ENCODE peak calls at places on chromosomes 16 and 17, in five cellular contexts. Z is HAP-1; X is activated T-helper 1 cell treated with anti-CD3 and anti-CD28 coated beads, Interleukin-12 subunit alpha, Interleukin-12 subunit beta, Interleukin-2, Interleukin-4 antibody, amounts not matched to agents 30 ng/mL and 10 ng/mL and 1 ng/mL, durations not matched to agents 14 hours and 24 hours and 36 hours; V is stimulated activated CD4-positive, alpha-beta T cell treated with anti-CD3 and anti-CD28 coated beads, Interleukin-15, amount 100 ng/mL, for 48 hours; L is kidney tubule cell. D is an unnamed sample.

GRCh38 chr16:14168146-14168545 is 97.0 kb downstream of the MRTFB start:
- DNase-seq in X (no peak), V (no peak), Z (no peak), L (no peak), D (no peak)

GRCh38 chr16:23215435-23215834 is 32.9 kb downstream of the SCNN1G start:
- DNase-seq in X (no peak), Z (no peak), L (no peak), V (no peak), D (no peak)

GRCh38 chr17:67035131-67036083 is 8.9 kb upstream of the CACNG1 start:
- DNase-seq in Z (no peak), V (no peak), L (no peak), X (no peak), D (no peak)

GRCh38 chr17:27293359-27293897 is 486 bp upstream of the WSB1 start:
- DNase-seq in X (peak), L (no peak), Z (no peak), V (no peak), D (no peak)

GRCh38 chr17:9370464-9370863 is 205.2 kb downstream of the STX8 start:
- DNase-seq in Z (peak), L (peak), X (no peak), V (no peak), D (no peak)

GRCh38 chr16:2979669-2980226 is 498 bp downstream of the PKMYT1 start:
- DNase-seq in V (no peak), Z (no peak), L (peak), X (peak), D (peak)

GRCh38 chr16:27169511-27170071 is 33.7 kb upstream of the KDM8 start:
- DNase-seq in L (peak), X (peak), Z (no peak), V (peak), D (peak)

GRCh38 chr16:2767891-2768290 is 9.2 kb downstream of the ELOB start:
- DNase-seq in X (no peak), L (no peak), Z (no peak), V (no peak), D (no peak)

GRCh38 chr16:4383591-4384495 is 12.2 kb downstream of the VASN start:
- DNase-seq in V (no peak), L (no peak), Z (no peak), X (no peak), D (no peak)

GRCh38 chr17:54270499-54270898 is 447.8 kb downstream of the KIF2B start:
- DNase-seq in V (no peak), X (no peak), Z (no peak), L (no peak), D (no peak)

GRCh38 chr17:915416-916201 is 64.0 kb downstream of the NXN start:
- DNase-seq in Z (peak), V (no peak), L (no peak), X (no peak), D (no peak)

GRCh38 chr16:81467815-81468214 is 23.2 kb downstream of the CMIP start:
- DNase-seq in Z (no peak), X (no peak), V (no peak), L (no peak), D (no peak)

GRCh38 chr17:13601776-13602551 is at the start of gene HS3ST3A1:
- DNase-seq in Z (no peak), X (no peak), V (no peak), L (peak), D (no peak)

GRCh38 chr16:11173426-11173825 is 82.6 kb downstream of the SOCS1 start:
- DNase-seq in Z (no peak), V (no peak), L (no peak), X (no peak), D (no peak)

GRCh38 chr16:3095869-3096268 is 3.2 kb downstream of the ZSCAN10 start:
- DNase-seq in X (peak), V (no peak), L (no peak), Z (no peak), D (peak)

GRCh38 chr16:66939366-66939765 is 4.0 kb downstream of the CES2 start:
- DNase-seq in L (no peak), X (no peak), V (no peak), Z (no peak), D (no peak)

GRCh38 chr16:23595246-23595950 is 718 bp downstream of the NDUFAB1 start:
- DNase-seq in X (no peak), V (no peak), L (peak), Z (no peak), D (no peak)

GRCh38 chr17:51610155-51610554 is 349.8 kb downstream of the UTP18 start:
- DNase-seq in L (no peak), Z (no peak), X (no peak), V (no peak), D (no peak)

GRCh38 chr17:57097832-57098421 is 12.9 kb downstream of the AKAP1 start:
- DNase-seq in X (no peak), L (peak), V (no peak), Z (no peak), D (no peak)

GRCh38 chr16:2026461-2027023 is at the start of gene NHERF2:
- DNase-seq in X (peak), Z (no peak), L (peak), V (no peak), D (no peak)

GRCh38 chr16:70746708-70747424 is 54.1 kb downstream of the VAC14 start:
- DNase-seq in L (peak), X (peak), V (no peak), Z (no peak), D (peak)

D was measured in activated T-helper 2 cell treated with anti-CD3 and anti-CD28 coated beads, Interferon-gamma antibody, Interleukin-2, Interleukin-4, amounts not matched to agents 10 μg/mL and 5 μg/mL and 100 μg/mL, durations not matched to agents 14 hours and 24 hours and 36 hours.